ENCODE peak calls at places on chromosomes 5 and 9, in eight cellular contexts. W is activated CD8-positive, alpha-beta memory T cell treated with anti-CD3 and anti-CD28 coated beads for 4 hours; I is fibroblast of lung; Z is cardiac fibroblast; O is GM12878; Q is GM20000; T is aorta; P is GM03348. D is an unnamed sample.

GRCh38 chr9:75378036-75378435 is 289.7 kb downstream of the OSTF1 start:
- DNase-seq in W (no peak), I (peak), Z (no peak), O (no peak), Q (no peak), T (peak), P (no peak), D (no peak)

GRCh38 chr5:68306361-68307014 is 90.9 kb downstream of the PIK3R1 start:
- DNase-seq in W (no peak), I (no peak), Z (no peak), O (no peak), Q (no peak), T (no peak), P (no peak), D (no peak)

GRCh38 chr9:94085062-94085639 is 887 bp downstream of the PTPDC1 start:
- DNase-seq in W (no peak), I (peak), Z (peak), O (no peak), Q (no peak), T (no peak), P (peak), D (no peak)

GRCh38 chr5:56669534-56670483 is 145.5 kb upstream of the MAP3K1 start:
- DNase-seq in W (no peak), I (no peak), Z (peak), O (peak), Q (peak), T (peak), P (no peak), D (peak)

GRCh38 chr5:179187681-179188575 is 127.8 kb downstream of the ZNF354C start:
- DNase-seq in W (no peak), I (no peak), Z (no peak), O (no peak), Q (no peak), T (peak), P (no peak), D (no peak)

GRCh38 chr9:130770093-130770492 is 65.0 kb upstream of the ABL1 start:
- DNase-seq in W (no peak), I (no peak), Z (no peak), O (no peak), Q (no peak), T (no peak), P (no peak), D (no peak)

GRCh38 chr5:1161832-1162229 is 39.6 kb upstream of the SLC6A19 start:
- DNase-seq in W (no peak), I (no peak), Z (no peak), O (no peak), Q (no peak), T (no peak), P (no peak), D (no peak)

GRCh38 chr5:76701298-76701697 is 14.6 kb upstream of the F2R start:
- DNase-seq in W (no peak), I (peak), Z (peak), O (no peak), Q (no peak), T (no peak), P (peak), D (no peak)

GRCh38 chr9:36924071-36924470 is 110.0 kb downstream of the PAX5 start:
- DNase-seq in W (no peak), I (peak), Z (peak), O (peak), Q (no peak), T (no peak), P (peak), D (no peak)

GRCh38 chr5:83006683-83007283 is 70.4 kb downstream of the TMEM167A start:
- DNase-seq in W (no peak), I (no peak), Z (no peak), O (no peak), Q (no peak), T (no peak), P (no peak), D (no peak)

GRCh38 chr5:38639377-38640011 is 83.0 kb upstream of the LIFR start:
- DNase-seq in W (no peak), I (no peak), Z (no peak), O (no peak), Q (no peak), T (no peak), P (no peak), D (no peak)

GRCh38 chr5:74954919-74955318 is 88.7 kb upstream of the FAM169A start:
- DNase-seq in W (no peak), I (peak), Z (peak), O (no peak), Q (no peak), T (no peak), P (peak), D (no peak)

GRCh38 chr5:16921246-16921645 is 14.8 kb downstream of the MYO10 start:
- DNase-seq in W (no peak), I (peak), Z (no peak), O (no peak), Q (no peak), T (no peak), P (no peak), D (no peak)

GRCh38 chr9:38177680-38178079 is 108.7 kb upstream of the SHB start:
- DNase-seq in W (no peak), I (no peak), Z (no peak), O (no peak), Q (no peak), T (no peak), P (no peak), D (no peak)

GRCh38 chr5:43602456-43602817 is 543 bp upstream of the NNT start:
- DNase-seq in W (peak), I (peak), Z (peak), O (no peak), Q (peak), T (peak), P (peak), D (no peak)

GRCh38 chr5:141821430-141821925 is 56.7 kb downstream of the PCDH1 start:
- DNase-seq in W (no peak), I (peak), Z (peak), O (no peak), Q (no peak), T (no peak), P (peak), D (no peak)